ENCODE peak calls at places on chromosome 9, in six cellular contexts. X is sigmoid colon; U is skeletal muscle cell; C is G401; J is stimulated activated CD4-positive, alpha-beta T cell treated with anti-CD3 and anti-CD28 coated beads, TNF-alpha, amount 100 ng/mL, for 1 hour; E is activated gamma-delta T cell treated with anti-CD3 and anti-CD28 coated beads, Interleukin-2, amount 50 U/mL, for 16 hours. V is an unnamed sample.

GRCh38 chr9:98365227-98365669 is 109.8 kb upstream of the TBC1D2 start:
- DNase-seq in X (no peak), C (no peak), U (no peak), J (no peak), E (no peak), V (no peak)

GRCh38 chr9:69762527-69762926 is 2.7 kb upstream of the PTAR1 start:
- DNase-seq in J (no peak), X (no peak), C (no peak), U (no peak), E (no peak), V (no peak)

GRCh38 chr9:71795097-71795807 is 26.9 kb upstream of the CEMIP2 start:
- DNase-seq in U (no peak), E (no peak), X (no peak), J (no peak), C (no peak), V (no peak)

GRCh38 chr9:107935931-107936330 is 446.4 kb upstream of the KLF4 start:
- DNase-seq in C (no peak), E (no peak), J (no peak), U (no peak), X (no peak), V (no peak)

GRCh38 chr9:113548221-113549041 is 84.9 kb downstream of the RGS3 start:
- DNase-seq in E (peak; percentile 15), U (no peak), C (no peak), J (no peak), X (peak; percentile 77), V (no peak)

GRCh38 chr9:123395276-123396006 is 39.4 kb downstream of the CRB2 start:
- DNase-seq in J (no peak), X (no peak), U (no peak), E (no peak), C (no peak), V (no peak)

GRCh38 chr9:32551491-32552049 is 557 bp upstream of the SMIM27 start:
- DNase-seq in U (no peak), C (no peak), X (peak; percentile 70), E (peak; percentile 31), J (peak; percentile 31), V (no peak)

GRCh38 chr9:2809692-2810423 is 34.0 kb downstream of the PUM3 start:
- DNase-seq in U (peak; percentile 85), E (no peak), X (no peak), J (no peak), C (no peak), V (peak; percentile 96)

GRCh38 chr9:37575921-37576721 is at the start of gene FBXO10:
- DNase-seq in U (peak; percentile 48), J (peak; percentile 7), C (peak; percentile 59), X (peak; percentile 88), E (peak; percentile 1), V (no peak)

GRCh38 chr9:89225587-89225986 is 47.0 kb upstream of the SHC3 start:
- DNase-seq in X (no peak), E (no peak), J (no peak), U (no peak), C (no peak), V (peak; percentile 59)

GRCh38 chr9:113973963-113974413 is 97.9 kb downstream of the ZNF618 start:
- DNase-seq in X (no peak), J (no peak), C (no peak), U (peak; percentile 49), E (no peak), V (no peak)

GRCh38 chr9:38178282-38178681 is 109.3 kb upstream of the SHB start:
- DNase-seq in J (no peak), E (no peak), U (no peak), X (no peak), C (no peak), V (no peak)

V was measured in AG04450.